ENCODE peak calls at places on chromosomes 12 and 14, in five cellular contexts. A is A549, Z is GM12878, Y is HepG2, W is endothelial cell of umbilical vein. E is an unnamed sample.

GRCh38 chr14:48814562-48814961 is 771.6 kb downstream of the RPS29 start:
- DNase-seq in A (no peak), Z (no peak), Y (no peak), W (no peak), E (no peak)

GRCh38 chr12:75350413-75350812 is 15.9 kb downstream of the GLIPR1L1 start:
- DNase-seq in A (no peak), Z (no peak), Y (no peak), W (no peak), E (no peak)

GRCh38 chr12:31008961-31009840 is 64.5 kb upstream of the DDX11 start:
- DNase-seq in A (no peak), Z (no peak), Y (no peak), W (no peak), E (no peak)

GRCh38 chr12:76083761-76084276 is 666 bp downstream of the NAP1L1 start:
- DNase-seq in A (peak; percentile 73), Z (no peak), Y (peak; percentile 72), W (peak; percentile 83), E (peak; percentile 85)

GRCh38 chr14:70809238-70810214 is at the start of gene MAP3K9:
- DNase-seq in A (peak; percentile 97), Z (peak; percentile 89), Y (peak; percentile 96), W (peak; percentile 34), E (peak; percentile 92)

GRCh38 chr14:99571303-99571986 is 32.6 kb downstream of the CCDC85C start:
- DNase-seq in A (no peak), Z (no peak), Y (no peak), W (no peak), E (no peak)

GRCh38 chr14:77580964-77581505 is 35.4 kb downstream of the SPTLC2 start:
- DNase-seq in A (no peak), Z (peak; percentile 66), Y (no peak), W (peak; percentile 89), E (no peak)

GRCh38 chr14:63564318-63564717 is 21.1 kb upstream of the PPP2R5E start:
- DNase-seq in A (peak; percentile 46), Z (no peak), Y (no peak), W (no peak), E (no peak)

GRCh38 chr12:105590571-105590970 is 260.1 kb downstream of the C12orf75 start:
- DNase-seq in A (no peak), Z (no peak), Y (no peak), W (peak; percentile 39), E (no peak)

GRCh38 chr14:74941676-74942097 is 13.7 kb downstream of the PGF start:
- DNase-seq in A (no peak), Z (no peak), Y (no peak), W (peak; percentile 53), E (peak; percentile 84)

GRCh38 chr14:28823245-28823644 is 56.7 kb downstream of the FOXG1 start:
- DNase-seq in A (no peak), Z (no peak), Y (no peak), W (no peak), E (no peak)

GRCh38 chr12:95262808-95263207 is 45.2 kb downstream of the VEZT start:
- DNase-seq in A (no peak), Z (no peak), Y (no peak), W (peak; percentile 98), E (no peak)

GRCh38 chr12:13534645-13535398 is 338.3 kb downstream of the EMP1 start:
- DNase-seq in A (peak; percentile 60), Z (no peak), Y (peak; percentile 39), W (peak; percentile 68), E (peak; percentile 55)

GRCh38 chr12:54603173-54603814 is 14.8 kb upstream of the PPP1R1A start:
- DNase-seq in A (peak; percentile 84), Z (peak; percentile 21), Y (peak; percentile 67), W (peak; percentile 67), E (peak; percentile 80)

GRCh38 chr12:78746001-78746400 is 118.6 kb upstream of the SYT1 start:
- DNase-seq in A (no peak), Z (no peak), Y (no peak), W (no peak), E (no peak)

GRCh38 chr12:52307836-52308806 is 13.1 kb downstream of the KRT83 start:
- DNase-seq in A (peak; percentile 49), Z (no peak), Y (no peak), W (peak; percentile 13), E (peak; percentile 71)

GRCh38 chr12:124915249-124916236 is 1.1 kb upstream of the UBC start:
- DNase-seq in A (peak; percentile 86), Z (no peak), Y (peak; percentile 51), W (peak; percentile 50), E (no peak)

GRCh38 chr12:56321027-56321426 is 5.2 kb upstream of the CNPY2 start:
- DNase-seq in A (no peak), Z (no peak), Y (no peak), W (no peak), E (peak; percentile 43)

GRCh38 chr12:101596172-101596571 is 1.4 kb downstream of the MYBPC1 start:
- DNase-seq in A (no peak), Z (no peak), Y (no peak), W (no peak), E (no peak)

GRCh38 chr14:21913759-21914158 is 240.1 kb upstream of the OR4E1 start:
- DNase-seq in A (peak; percentile 93), Z (peak; percentile 8), Y (peak; percentile 90), W (peak; percentile 87), E (peak; percentile 80)
- TF ChIP-seq CTCF in A (peak; percentile 66), Z (peak; percentile 59), Y (peak; percentile 81), W (peak; percentile 57), E (peak; percentile 74)

DNA sequence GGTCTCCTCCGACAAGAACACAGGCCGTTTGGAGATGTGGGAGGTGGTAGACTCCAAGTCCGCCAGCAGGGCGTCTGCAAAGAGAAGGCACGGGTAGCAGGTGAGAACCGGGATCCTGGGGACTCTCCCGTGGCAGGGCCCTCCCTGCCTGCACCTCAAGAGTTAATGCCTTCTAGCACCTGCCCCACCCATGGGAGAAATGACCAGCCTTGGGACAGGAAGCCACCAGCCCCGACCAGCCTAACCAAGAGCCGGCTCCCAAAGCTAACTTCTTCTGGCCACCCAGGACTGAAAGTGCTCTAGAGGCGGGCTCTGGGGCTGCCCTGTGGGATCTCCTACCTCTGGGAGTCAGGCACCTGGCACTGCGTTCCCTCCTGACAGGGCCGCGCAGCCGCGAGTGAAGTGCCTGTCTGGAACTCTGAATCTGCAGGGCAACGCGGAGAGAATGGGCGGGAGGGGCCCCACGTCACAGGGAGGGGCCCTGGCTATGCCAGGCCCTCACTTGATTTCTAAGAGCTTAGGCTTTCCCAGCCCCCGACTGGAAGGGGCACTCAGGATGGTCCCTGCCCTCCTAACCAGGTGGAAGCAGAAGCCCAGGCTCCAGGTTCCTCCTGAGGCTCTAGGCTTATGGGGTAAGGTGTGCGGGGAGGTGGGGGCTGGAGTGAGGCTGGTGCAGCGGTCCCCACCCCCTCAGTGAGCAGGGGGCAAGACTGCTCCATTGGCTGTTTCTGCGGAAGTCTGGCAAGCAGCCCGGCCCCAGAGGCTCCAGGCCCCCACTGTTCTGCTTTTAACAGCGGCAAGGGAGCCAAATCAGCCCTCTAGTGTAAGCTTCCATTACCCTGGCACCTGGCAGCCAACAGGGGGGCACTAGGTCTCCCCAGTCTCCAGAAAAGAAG is 23.6 kb upstream of the RPLP0 start:
- DNase-seq in A (no peak), Z (no peak), Y (no peak), W (no peak), E (no peak)
- TF ChIP-seq POLR2A in A (no peak), Z (no peak), Y (no peak), W (no peak), E (no peak)

GRCh38 chr14:105364100-105364708 is 34.1 kb upstream of the TEX22 start:
- DNase-seq in A (no peak), Z (no peak), Y (no peak), W (no peak), E (no peak)
- TF ChIP-seq MYC in A (no peak), Z (no peak), Y (no peak), W (no peak), E (no peak)

DNA sequence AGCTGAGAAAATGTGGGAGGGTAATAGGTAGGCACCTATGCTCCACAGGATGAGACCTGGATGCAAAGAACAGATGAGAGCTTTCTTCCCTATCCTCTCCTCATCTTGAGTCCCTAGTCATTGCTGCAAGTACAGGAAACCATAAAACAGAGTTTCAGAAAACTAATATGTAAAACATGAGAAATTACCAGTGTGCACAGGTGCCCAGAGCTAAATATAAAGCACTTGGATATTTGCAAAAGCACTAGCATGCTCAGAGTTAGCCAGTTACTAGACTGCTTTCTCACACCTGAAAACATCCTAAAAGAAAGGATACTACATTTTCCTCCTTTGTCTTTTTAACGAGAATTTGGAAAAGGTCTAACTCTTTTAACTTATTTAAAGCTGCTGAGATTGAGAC is 324.3 kb downstream of the DAD1 start:
- DNase-seq in A (no peak), Z (no peak), Y (no peak), W (no peak), E (no peak)
- TF ChIP-seq CTCF in A (no peak), Z (no peak), Y (no peak), W (no peak), E (no peak)

DNA sequence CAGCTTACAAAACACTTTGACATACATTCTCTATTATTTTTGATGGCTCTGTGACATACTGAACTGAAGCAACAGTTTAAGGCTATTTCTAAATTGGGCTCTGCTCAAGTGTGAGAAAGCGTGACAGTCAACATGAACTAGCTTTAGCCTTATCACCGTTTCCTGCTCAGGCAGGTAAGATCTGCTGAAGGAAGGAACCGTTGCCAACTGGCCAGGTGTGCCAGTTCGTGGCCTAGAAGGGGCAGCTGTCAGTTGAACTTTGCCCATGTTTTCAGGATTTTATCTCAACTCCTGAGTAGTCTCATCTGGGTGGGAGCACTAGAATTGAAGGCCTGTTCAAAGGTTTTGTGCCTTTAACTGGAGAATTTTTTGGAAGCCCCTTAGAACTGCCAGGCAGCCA is 79.5 kb downstream of the ETV6 start:
- DNase-seq in A (no peak), Z (no peak), Y (no peak), W (no peak), E (no peak)
- TF ChIP-seq POLR2A in A (no peak), Z (peak; percentile 54), Y (no peak), W (no peak), E (no peak)

GRCh38 chr14:53963491-53964227 is 7.0 kb upstream of the BMP4 start:
- DNase-seq in A (peak; percentile 48), Z (no peak), Y (no peak), W (peak; percentile 44), E (no peak)
- TF ChIP-seq MYC in A (no peak), Z (no peak), Y (no peak), W (no peak), E (no peak)

GRCh38 chr14:101889898-101890297 is 74.5 kb upstream of the DYNC1H1 start:
- DNase-seq in A (peak; percentile 27), Z (no peak), Y (no peak), W (peak; percentile 6), E (peak; percentile 32)
- TF ChIP-seq CTCF in A (no peak), Z (no peak), Y (no peak), W (no peak), E (no peak)

E was measured in NB4.